ENCODE peak calls at places on chromosome 16, in six cellular contexts. O is A549, D is HepG2, G is HCT116, M is IMR-90, Q is GM12878. J is an unnamed sample.

GRCh38 chr16:1771072-1771863 is at the start of gene NME3:
- DNase-seq in Q (no peak), M (peak; percentile 56), O (peak; percentile 76), D (peak; percentile 17), G (no peak), J (peak; percentile 73)

GRCh38 chr16:19291459-19291858 is 5.9 kb downstream of the CLEC19A start:
- DNase-seq in O (peak; percentile 60), Q (no peak), M (no peak), D (no peak), G (no peak), J (no peak)

GRCh38 chr16:17836868-17837602 is 366.3 kb upstream of the XYLT1 start:
- DNase-seq in G (peak; percentile 54), M (peak; percentile 98), Q (no peak), D (peak; percentile 18), O (peak; percentile 58), J (peak; percentile 14)

GRCh38 chr16:561957-562938 is 2.1 kb downstream of the PRR35 start:
- DNase-seq in Q (no peak), D (no peak), O (no peak), G (no peak), M (no peak), J (no peak)

GRCh38 chr16:71426880-71427615 is 14.8 kb downstream of the TLE7 start:
- DNase-seq in M (no peak), Q (no peak), G (no peak), D (no peak), O (no peak), J (no peak)

GRCh38 chr16:81901483-81901882 is 109.8 kb downstream of the SDR42E1 start:
- DNase-seq in O (no peak), M (no peak), D (no peak), G (no peak), Q (no peak), J (no peak)

GRCh38 chr16:87685405-87685755 is 80.4 kb downstream of the KLHDC4 start:
- DNase-seq in M (no peak), Q (no peak), O (no peak), G (no peak), D (no peak), J (no peak)

GRCh38 chr16:82773018-82773417 is 146.2 kb downstream of the CDH13 start:
- DNase-seq in D (no peak), Q (no peak), O (no peak), M (peak; percentile 7), G (no peak), J (no peak)

GRCh38 chr16:48123104-48123788 is 32.5 kb downstream of the ABCC12 start:
- DNase-seq in Q (no peak), G (peak; percentile 85), O (peak; percentile 96), D (peak; percentile 32), M (peak; percentile 100), J (peak; percentile 59)

GRCh38 chr16:75019007-75019406 is 20.2 kb downstream of the ZNRF1 start:
- DNase-seq in Q (no peak), M (peak; percentile 55), G (no peak), D (no peak), O (peak; percentile 54), J (no peak)

GRCh38 chr16:23949630-23950290 is 114.0 kb downstream of the PRKCB start:
- DNase-seq in G (no peak), D (no peak), Q (peak; percentile 28), O (no peak), M (no peak), J (no peak)

GRCh38 chr16:75116081-75116910 is at the start of gene LDHD:
- DNase-seq in Q (no peak), G (peak; percentile 75), O (peak; percentile 81), D (peak; percentile 86), M (no peak), J (peak; percentile 55)

GRCh38 chr16:88309905-88310259 is 72.9 kb upstream of the ZNF469 start:
- DNase-seq in G (no peak), D (no peak), O (no peak), Q (no peak), M (no peak), J (no peak)

GRCh38 chr16:22191966-22192260 is 14.2 kb upstream of the EEF2K start:
- DNase-seq in G (no peak), O (no peak), Q (no peak), D (peak; percentile 70), M (peak; percentile 17), J (peak; percentile 63)

DNA sequence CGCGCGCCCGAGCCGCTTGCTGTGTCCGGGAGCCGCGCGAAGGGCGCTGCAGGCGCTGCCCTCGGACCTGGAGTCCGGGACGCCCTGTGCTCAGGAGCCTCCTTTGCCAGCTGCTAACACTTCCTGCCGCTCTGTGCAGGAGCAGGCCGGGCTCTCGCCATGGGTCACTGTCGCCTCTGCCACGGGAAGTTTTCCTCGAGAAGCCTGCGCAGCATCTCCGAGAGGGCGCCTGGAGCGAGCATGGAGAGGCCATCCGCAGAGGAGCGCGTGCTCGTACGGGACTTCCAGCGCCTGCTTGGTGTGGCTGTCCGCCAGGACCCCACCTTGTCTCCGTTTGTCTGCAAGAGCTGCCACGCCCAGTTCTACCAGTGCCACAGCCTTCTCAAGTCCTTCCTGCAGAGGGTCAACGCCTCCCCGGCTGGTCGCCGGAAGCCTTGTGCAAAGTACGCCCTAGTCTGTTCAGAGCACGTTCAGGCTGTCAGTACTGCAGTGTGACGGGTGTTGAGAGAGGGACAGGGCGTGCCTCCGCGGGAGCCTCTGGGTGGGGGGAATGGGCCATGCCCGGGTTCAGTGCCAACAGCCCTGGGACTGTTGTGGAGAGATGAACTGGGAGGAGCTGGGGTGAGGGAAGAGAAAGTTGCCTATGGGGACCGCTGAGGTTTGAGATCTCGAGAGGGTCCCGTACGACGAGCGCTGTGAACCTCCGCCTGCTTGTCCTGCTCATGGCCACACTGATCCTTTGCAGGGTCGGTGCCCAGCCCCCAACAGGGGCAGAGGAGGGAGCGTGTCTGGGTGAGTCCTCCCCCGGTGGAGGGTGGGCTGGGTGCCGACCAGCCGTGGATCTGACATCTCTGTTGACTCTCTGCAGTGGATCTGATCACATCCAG is 1.3 kb downstream of the ZNF276 start:
- DNase-seq in Q (no peak), O (peak; percentile 78), D (no peak), M (peak; percentile 16), G (peak; percentile 56), J (no peak)
- TF ChIP-seq CEBPB in Q (no peak), O (no peak), D (no peak), M (no peak), G (no peak), J (no peak)

DNA sequence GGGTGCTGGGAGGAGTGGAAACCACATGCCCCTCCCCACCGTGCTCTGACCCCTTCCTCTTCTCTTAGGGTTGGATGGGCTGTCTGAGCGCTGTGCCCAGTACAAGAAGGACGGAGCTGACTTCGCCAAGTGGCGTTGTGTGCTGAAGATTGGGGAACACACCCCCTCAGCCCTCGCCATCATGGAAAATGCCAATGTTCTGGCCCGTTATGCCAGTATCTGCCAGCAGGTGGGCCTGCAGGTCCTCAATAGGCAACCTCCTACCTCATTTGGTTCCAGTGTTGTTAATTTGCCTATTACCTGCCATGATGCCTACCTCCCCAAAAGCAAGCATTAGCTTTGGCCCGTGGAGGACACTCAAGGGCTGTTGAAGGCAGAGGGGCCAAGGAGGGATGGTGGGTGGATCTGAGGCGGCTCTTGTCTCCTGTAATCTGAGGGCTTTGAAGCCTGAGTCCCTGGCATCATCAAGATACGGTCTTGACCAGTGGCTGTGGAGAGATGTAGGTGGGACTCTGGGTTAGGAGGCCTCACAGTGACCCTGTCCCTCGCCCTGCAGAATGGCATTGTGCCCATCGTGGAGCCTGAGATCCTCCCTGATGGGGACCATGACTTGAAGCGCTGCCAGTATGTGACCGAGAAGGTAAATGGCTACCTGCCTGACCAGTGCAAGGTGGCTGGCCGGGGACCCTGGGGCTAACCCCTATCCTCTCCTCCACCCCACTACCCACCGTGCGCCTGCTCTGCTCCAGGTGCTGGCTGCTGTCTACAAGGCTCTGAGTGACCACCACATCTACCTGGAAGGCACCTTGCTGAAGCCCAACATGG is 3.4 kb downstream of the ALDOA start:
- DNase-seq in Q (no peak), D (peak; percentile 54), G (no peak), O (peak; percentile 59), M (no peak), J (peak; percentile 37)
- TF ChIP-seq CEBPB in Q (no peak), D (no peak), G (no peak), O (no peak), M (no peak), J (no peak)

GRCh38 chr16:69444873-69445517 is 20.6 kb downstream of the CYB5B start:
- DNase-seq in G (no peak), M (peak; percentile 45), D (no peak), O (no peak), Q (no peak), J (no peak)
- TF ChIP-seq CEBPB in G (no peak), M (peak; percentile 17), D (no peak), O (no peak), Q (no peak), J (no peak)

GRCh38 chr16:86531193-86531550 is 20.8 kb downstream of the FOXF1 start:
- DNase-seq in G (no peak), M (no peak), Q (no peak), D (no peak), O (no peak), J (no peak)

GRCh38 chr16:86533942-86534341 is 21.1 kb downstream of the MTHFSD start:
- DNase-seq in D (no peak), O (no peak), G (no peak), Q (no peak), M (no peak), J (no peak)

GRCh38 chr16:86531641-86532525 is 21.6 kb downstream of the FOXF1 start:
- DNase-seq in M (no peak), D (no peak), G (no peak), O (no peak), Q (no peak), J (no peak)

GRCh38 chr16:86532526-86532815 is 22.1 kb downstream of the FOXF1 start:
- DNase-seq in M (no peak), Q (no peak), G (no peak), O (no peak), D (no peak), J (no peak)

DNA sequence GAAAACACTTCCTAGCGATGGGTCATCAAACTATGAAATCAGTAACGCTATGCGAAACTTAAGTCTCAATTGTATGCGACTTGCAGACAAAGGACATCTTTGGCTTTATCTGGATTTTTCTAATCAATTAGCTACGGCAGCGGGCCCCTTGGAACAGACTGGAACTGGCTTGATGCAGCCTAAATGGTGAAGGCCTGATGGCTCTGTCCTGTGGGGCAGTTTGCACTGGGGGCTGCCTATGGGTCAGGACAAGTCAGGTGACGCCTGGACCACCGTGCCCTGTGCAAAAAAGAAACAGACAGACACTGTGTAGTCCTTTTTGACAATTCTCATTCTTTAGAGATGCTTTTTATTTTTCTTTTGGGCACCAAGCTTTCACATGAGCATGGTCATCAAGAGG is 22.0 kb downstream of the MTHFSD start:
- DNase-seq in G (no peak), D (no peak), O (no peak), M (no peak), Q (no peak), J (no peak)
- TF ChIP-seq CEBPB in G (no peak), D (no peak), O (no peak), M (no peak), Q (no peak), J (no peak)

GRCh38 chr16:11094838-11095565 is 150.6 kb downstream of the CLEC16A start:
- DNase-seq in G (no peak), Q (no peak), M (no peak), D (no peak), O (no peak), J (no peak)

GRCh38 chr16:11095935-11096334 is 151.6 kb downstream of the CLEC16A start:
- DNase-seq in D (no peak), O (no peak), M (no peak), G (no peak), Q (no peak), J (no peak)

GRCh38 chr16:11092788-11093577 is 148.6 kb downstream of the CLEC16A start:
- DNase-seq in O (no peak), M (no peak), D (no peak), Q (no peak), G (no peak), J (no peak)

GRCh38 chr16:11093578-11094074 is 149.3 kb downstream of the CLEC16A start:
- DNase-seq in G (no peak), Q (no peak), M (no peak), O (no peak), D (no peak), J (no peak)

GRCh38 chr16:11094075-11094593 is 149.8 kb downstream of the CLEC16A start:
- DNase-seq in O (no peak), D (no peak), G (peak; percentile 77), M (peak; percentile 86), Q (peak; percentile 53), J (peak; percentile 89)
- TF ChIP-seq CEBPB in O (no peak), D (no peak), G (no peak), M (no peak), Q (no peak), J (no peak)

J was measured in K562.